ENCODE peak calls at places on chromosomes 7 and 10, in eight cellular contexts. J is NCI-H1694 treated with DMSO at 0.1 percent for 48 hours; B is thoracic aorta; P is A549; W is hypothalamus; S is NCI-H774; Q is tibial artery; Y is stimulated activated naive B cell treated with anti-CD40 and anti-IgM and Interleukin-4, amounts not matched to agents 10 μg/mL and 1 μg/mL and 100 μg/mL, for 72 hours. R is an unnamed sample.

GRCh38 chr10:111579473-111579872 is 502.6 kb downstream of the ADRA2A start:
- DNase-seq in S (no peak), W (no peak), Q (no peak), Y (no peak), J (no peak), P (no peak), B (no peak), R (no peak)

GRCh38 chr10:31101123-31101522 is 69.5 kb upstream of the ZNF438 start:
- DNase-seq in Y (peak), B (no peak), J (no peak), W (no peak), S (no peak), P (peak), Q (no peak), R (no peak)

GRCh38 chr7:101686030-101686429 is 56.9 kb upstream of the MYL10 start:
- DNase-seq in Q (no peak), B (no peak), Y (no peak), S (no peak), P (no peak), W (no peak), J (no peak), R (no peak)

GRCh38 chr10:119288574-119289001 is 81.2 kb downstream of the GRK5 start:
- DNase-seq in S (no peak), W (no peak), Y (no peak), P (no peak), Q (no peak), J (no peak), B (no peak), R (no peak)

GRCh38 chr10:121405549-121405948 is 192.7 kb downstream of the FGFR2 start:
- DNase-seq in S (no peak), Y (no peak), B (no peak), J (peak), Q (no peak), W (no peak), P (no peak), R (peak)

GRCh38 chr10:86311900-86312299 is 54.7 kb downstream of the GRID1 start:
- DNase-seq in W (no peak), Q (peak), Y (no peak), P (no peak), S (no peak), B (no peak), J (no peak), R (no peak)

GRCh38 chr7:143511593-143512047 is 33.9 kb downstream of the TAS2R41 start:
- DNase-seq in B (no peak), Q (no peak), S (no peak), J (no peak), P (no peak), W (no peak), Y (no peak), R (no peak)

GRCh38 chr10:43196981-43197833 is 59.0 kb downstream of the CSGALNACT2 start:
- DNase-seq in B (no peak), P (no peak), W (no peak), Q (peak), Y (no peak), S (no peak), J (no peak), R (no peak)

GRCh38 chr10:46558411-46559185 is 2.1 kb upstream of the GPRIN2 start:
- DNase-seq in B (no peak), P (peak), S (no peak), Q (peak), J (no peak), W (no peak), Y (no peak), R (no peak)